ENCODE peak calls at places on chromosome 22, in eight cellular contexts. D, U, E, P, X, V, I and G are unnamed samples. For H3K4me1, the result is how much of the 10 kb centered on the place peaks cover.

GRCh38 chr22:22070371-22070824 is 87.8 kb upstream of the TOP3B start:
- DNase-seq in V (peak), U (no peak), D (no peak), I (no peak), X (peak), E (no peak), P (no peak), G (no peak)

GRCh38 chr22:19837915-19838314 is 16.8 kb downstream of the GNB1L start:
- DNase-seq in P (no peak), E (no peak), U (no peak), X (no peak), I (no peak), D (no peak), V (no peak), G (no peak)

GRCh38 chr22:33653525-33654063 is 266.7 kb downstream of the LARGE1 start:
- DNase-seq in X (no peak), I (no peak), E (no peak), P (no peak), V (no peak), D (no peak), U (peak), G (no peak)

GRCh38 chr22:43228863-43229262 is 41.9 kb upstream of the TTLL12 start:
- DNase-seq in D (no peak), E (no peak), I (no peak), P (peak), U (no peak), V (no peak), X (no peak), G (no peak)

GRCh38 chr22:25396615-25397200 is 167.8 kb upstream of the GRK3 start:
- DNase-seq in P (no peak), X (no peak), E (no peak), U (no peak), V (no peak), D (no peak), I (no peak), G (no peak)

GRCh38 chr22:27032121-27032761 is 374.9 kb downstream of the MIAT start:
- DNase-seq in U (peak), V (no peak), I (no peak), P (peak), D (peak), X (no peak), E (peak), G (no peak)

GRCh38 chr22:16562711-16563554 is 29.7 kb downstream of the CCT8L2 start:
- DNase-seq in X (no peak), I (no peak), D (no peak), U (no peak), V (no peak), E (no peak), P (peak), G (no peak)

GRCh38 chr22:22057617-22058378 is 75.2 kb upstream of the TOP3B start:
- DNase-seq in I (no peak), E (no peak), U (no peak), D (no peak), P (no peak), V (no peak), X (no peak), G (no peak)

GRCh38 chr22:24803064-24803542 is 2.9 kb upstream of the SGSM1 start:
- DNase-seq in P (no peak), D (peak), X (peak), V (peak), I (peak), E (no peak), U (peak), G (peak)

DNA sequence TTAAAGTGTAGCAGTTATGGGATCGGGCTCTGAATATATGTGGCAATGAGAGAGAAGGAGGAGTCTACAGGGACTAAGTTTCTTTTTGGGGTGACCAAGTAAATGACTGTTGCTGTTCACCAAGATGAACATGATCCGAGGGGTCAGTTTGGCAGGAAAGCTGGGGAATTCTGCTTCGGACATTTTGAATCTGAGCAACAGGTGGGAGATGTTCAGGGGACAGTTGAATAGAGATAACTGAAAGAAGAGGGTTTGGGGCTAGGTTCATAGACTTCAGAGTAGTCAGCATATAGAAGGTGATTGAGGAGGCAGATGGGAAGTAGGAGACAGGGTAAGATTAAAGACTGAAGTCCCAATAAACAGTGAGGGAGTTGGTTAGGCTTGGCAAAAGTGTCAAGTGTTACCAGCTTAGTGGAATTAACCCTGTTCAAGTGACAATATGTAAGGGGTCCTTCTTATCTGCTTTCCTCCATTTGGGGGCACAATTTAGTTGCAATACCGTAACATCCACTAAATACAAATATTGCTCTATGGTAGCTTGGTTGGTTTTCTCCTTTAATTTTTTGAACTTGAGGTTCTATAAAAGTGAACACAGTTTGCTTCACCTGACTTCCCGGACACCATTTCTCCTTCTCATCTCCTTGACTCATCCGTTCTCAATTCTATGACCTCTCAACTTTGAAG is 2.9 kb upstream of the ENTHD1 start:
- DNase-seq in P (no peak), I (no peak), V (no peak), X (no peak), E (no peak), D (no peak), U (no peak), G (no peak)
- H3K4me1 ChIP-seq in P (under half), I (half or more), V (under half), X (under half), E (under half), D (under half), U (under half), G (under half)

GRCh38 chr22:30822216-30823014 is 127.7 kb downstream of the OSBP2 start:
- DNase-seq in I (no peak), X (no peak), V (no peak), D (no peak), U (peak), P (peak), E (no peak), G (no peak)
- H3K4me1 ChIP-seq in I (under half), X (under half), V (under half), D (under half), U (under half), P (under half), E (under half), G (under half)

GRCh38 chr22:45033136-45033535 is 23.3 kb upstream of the PHF21B start:
- DNase-seq in V (no peak), D (no peak), U (no peak), X (no peak), E (no peak), P (no peak), I (no peak), G (no peak)

GRCh38 chr22:45039206-45039605 is 29.4 kb upstream of the PHF21B start:
- DNase-seq in E (no peak), X (no peak), V (no peak), I (no peak), D (no peak), U (no peak), P (no peak), G (no peak)

GRCh38 chr22:45034156-45034555 is 24.4 kb upstream of the PHF21B start:
- DNase-seq in P (no peak), D (no peak), V (no peak), U (no peak), E (no peak), I (no peak), X (no peak), G (no peak)

GRCh38 chr22:45034821-45035220 is 25.0 kb upstream of the PHF21B start:
- DNase-seq in D (no peak), P (no peak), X (no peak), I (no peak), E (no peak), V (no peak), U (no peak), G (no peak)

DNA sequence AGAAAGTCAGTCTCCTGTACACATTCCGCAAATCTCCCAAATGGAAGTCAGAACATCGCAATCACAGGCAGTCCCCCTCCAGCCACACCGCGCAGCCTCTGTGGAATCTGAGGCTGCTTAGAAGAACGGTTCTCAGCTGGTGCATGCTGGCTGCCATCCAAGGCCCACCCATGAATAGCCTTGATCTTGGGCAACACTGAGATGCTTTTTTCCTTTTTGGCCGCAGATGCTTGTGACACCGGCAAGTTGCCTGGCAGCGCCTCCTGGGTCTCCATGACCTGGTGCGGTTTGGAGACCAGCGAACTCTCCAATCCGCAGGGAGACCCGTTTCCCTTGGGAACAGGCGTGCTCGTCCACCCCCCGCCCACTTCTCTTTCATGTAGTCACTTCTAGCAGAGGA is 26.3 kb upstream of the PHF21B start:
- DNase-seq in D (no peak), I (no peak), E (no peak), U (no peak), V (no peak), X (no peak), P (no peak), G (no peak)
- H3K4me1 ChIP-seq in D (under half), I (under half), E (under half), U (under half), V (under half), X (under half), P (under half), G (under half)

GRCh38 chr22:39094717-39095389 is 2.2 kb upstream of the APOBEC3H start:
- DNase-seq in D (no peak), X (no peak), I (no peak), V (no peak), P (no peak), E (no peak), U (peak), G (peak)

GRCh38 chr22:39098576-39098975 is 1.5 kb downstream of the APOBEC3H start:
- DNase-seq in D (no peak), P (no peak), X (no peak), E (no peak), I (no peak), U (no peak), V (no peak), G (no peak)

GRCh38 chr22:39097098-39098020 is at the start of gene APOBEC3H:
- DNase-seq in E (peak), I (no peak), V (peak), X (peak), D (no peak), U (no peak), P (peak), G (no peak)

GRCh38 chr22:39095971-39096370 is 1.1 kb upstream of the APOBEC3H start:
- DNase-seq in U (no peak), X (no peak), V (no peak), I (no peak), D (no peak), E (no peak), P (no peak), G (no peak)

GRCh38 chr22:39098026-39098425 is 982 bp downstream of the APOBEC3H start:
- DNase-seq in X (peak), D (no peak), P (no peak), V (no peak), E (no peak), U (peak), I (no peak), G (no peak)
- H3K4me1 ChIP-seq in X (half or more), D (under half), P (under half), V (under half), E (under half), U (under half), I (half or more), G (half or more)

DNA sequence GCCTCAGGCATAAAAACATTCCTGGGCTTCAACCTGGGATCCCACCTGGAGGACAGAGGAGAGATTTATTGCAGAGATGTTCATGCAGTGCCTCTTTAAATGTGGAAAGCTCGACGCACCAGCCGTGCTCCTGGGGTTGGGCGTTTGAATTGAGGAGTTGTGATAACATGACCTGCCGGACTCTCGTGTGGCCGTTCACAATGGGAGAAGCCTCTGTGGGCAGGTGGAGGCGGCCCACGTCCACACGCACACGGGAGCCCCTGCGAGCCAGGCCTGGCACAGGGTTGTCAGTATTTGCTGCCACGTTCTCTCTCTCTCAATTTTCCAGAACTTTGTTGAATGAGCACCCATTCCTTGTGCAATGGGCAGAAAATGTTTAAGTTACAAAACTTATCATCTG is 58.3 kb upstream of the PPARA start:
- DNase-seq in V (no peak), I (no peak), D (no peak), X (no peak), P (peak), U (no peak), E (no peak), G (no peak)
- H3K4me1 ChIP-seq in V (under half), I (under half), D (half or more), X (under half), P (half or more), U (under half), E (half or more), G (under half)

GRCh38 chr22:37304595-37305343 is 22.5 kb downstream of the CYTH4 start:
- DNase-seq in X (no peak), E (no peak), D (no peak), U (no peak), I (no peak), V (peak), P (no peak), G (no peak)

GRCh38 chr22:37308385-37309200 is 26.3 kb downstream of the CYTH4 start:
- DNase-seq in I (no peak), V (no peak), D (no peak), X (no peak), P (no peak), U (no peak), E (no peak), G (no peak)

GRCh38 chr22:37306494-37306829 is 24.2 kb downstream of the CYTH4 start:
- DNase-seq in P (no peak), U (no peak), D (no peak), E (no peak), X (no peak), V (no peak), I (no peak), G (no peak)

GRCh38 chr22:37303821-37304274 is 21.5 kb downstream of the CYTH4 start:
- DNase-seq in D (no peak), P (no peak), V (peak), U (no peak), I (peak), X (no peak), E (no peak), G (no peak)

DNA sequence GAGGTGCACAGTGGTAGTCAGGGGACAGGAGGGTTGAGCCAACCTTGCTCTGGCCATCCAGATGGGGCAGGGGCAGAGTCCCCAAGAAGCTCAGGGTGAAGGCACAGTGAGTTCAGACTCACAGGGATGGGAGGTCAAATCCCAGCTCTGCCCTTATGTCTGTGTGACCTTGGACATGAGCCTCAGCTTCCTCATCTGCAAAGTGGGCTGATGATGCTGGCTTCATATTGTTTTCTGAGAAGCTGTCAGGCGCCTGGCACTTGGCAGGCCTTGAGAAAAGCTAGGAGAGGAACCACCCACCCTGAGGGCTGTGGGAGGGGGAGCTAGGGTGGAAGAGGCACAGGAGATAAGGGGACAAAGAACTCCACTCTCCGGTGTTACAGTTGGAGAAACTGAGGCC is 23.6 kb downstream of the CYTH4 start:
- DNase-seq in E (no peak), D (no peak), V (no peak), X (no peak), U (no peak), I (no peak), P (no peak), G (no peak)
- H3K4me1 ChIP-seq in E (under half), D (under half), V (half or more), X (half or more), U (under half), I (half or more), P (half or more), G (half or more)

GRCh38 chr22:38086942-38087341 is 3.0 kb upstream of the SLC16A8 start:
- DNase-seq in D (no peak), I (no peak), U (no peak), P (peak), V (no peak), E (no peak), X (peak), G (no peak)

GRCh38 chr22:38089474-38089851 is 5.5 kb upstream of the SLC16A8 start:
- DNase-seq in I (no peak), U (no peak), E (no peak), P (peak), V (no peak), D (no peak), X (no peak), G (no peak)

GRCh38 chr22:38086001-38086845 is 2.2 kb upstream of the SLC16A8 start:
- DNase-seq in D (no peak), E (no peak), X (no peak), I (no peak), U (no peak), V (peak), P (peak), G (no peak)

GRCh38 chr22:38088723-38089473 is 4.9 kb upstream of the SLC16A8 start:
- DNase-seq in U (no peak), D (no peak), V (no peak), E (no peak), X (no peak), I (no peak), P (peak), G (no peak)

DNA sequence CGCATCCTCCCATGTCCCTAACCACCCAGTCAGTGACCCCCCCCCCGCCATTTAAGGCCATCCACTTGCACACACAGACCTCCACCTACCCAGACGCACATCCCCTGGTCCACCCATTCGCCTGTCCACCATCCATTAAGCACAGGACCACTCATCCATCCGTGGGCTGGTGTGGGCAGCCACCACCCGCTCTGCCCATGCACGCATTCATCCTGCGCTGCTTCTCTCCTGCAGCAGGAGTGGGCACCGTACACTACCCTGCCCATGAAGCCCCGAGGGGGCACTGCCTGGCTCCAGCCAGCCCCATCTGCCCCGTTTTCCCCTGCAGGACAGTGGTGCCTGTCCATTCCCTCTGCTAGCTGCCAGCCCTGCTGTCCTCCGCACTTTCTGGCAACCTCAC is 3.9 kb upstream of the SLC16A8 start:
- DNase-seq in I (no peak), D (no peak), P (peak), E (no peak), X (no peak), V (no peak), U (no peak), G (no peak)
- H3K4me1 ChIP-seq in I (under half), D (under half), P (under half), E (under half), X (under half), V (under half), U (under half), G (under half)